ENCODE peak calls at places on chromosomes 6 and 20, in four cellular contexts. W is posterior cingulate gyrus; J is activated naive CD8-positive, alpha-beta T cell treated with anti-CD3 and anti-CD28 coated beads, Interleukin-2, amount 50 U/mL, for 24 hours; A is NCI-H774. P is an unnamed sample.

GRCh38 chr6:108523697-108524096 is 37.0 kb upstream of the FOXO3 start:
- DNase-seq in J (no peak), A (no peak), W (no peak), P (no peak)

GRCh38 chr6:105545947-105546710 is 143.2 kb upstream of the PREP start:
- DNase-seq in A (no peak), W (no peak), J (no peak), P (peak)

GRCh38 chr6:104940881-104941693 is 15.8 kb upstream of the LIN28B start:
- DNase-seq in A (no peak), W (no peak), J (peak), P (peak)

GRCh38 chr6:104728444-104728843 is 131.3 kb downstream of the HACE1 start:
- DNase-seq in J (no peak), A (no peak), W (no peak), P (peak)

GRCh38 chr6:159038914-159039884 is 5.6 kb downstream of the TAGAP start:
- DNase-seq in J (no peak), A (no peak), W (no peak), P (peak)

GRCh38 chr20:14451458-14451857 is 114.0 kb upstream of the FLRT3 start:
- DNase-seq in J (no peak), A (no peak), W (no peak), P (no peak)

GRCh38 chr6:41428995-41429417 is 93.6 kb downstream of the NCR2 start:
- DNase-seq in A (no peak), W (no peak), J (peak), P (peak)

GRCh38 chr20:50567860-50568548 is 57.8 kb downstream of the PTPN1 start:
- DNase-seq in W (no peak), J (no peak), A (no peak), P (no peak)

GRCh38 chr6:77650098-77650663 is 2.7 kb upstream of the MEI4 start:
- DNase-seq in A (peak), J (peak), W (no peak), P (no peak)

GRCh38 chr6:28505733-28506132 is 9.9 kb downstream of the GPX6 start:
- DNase-seq in A (no peak), W (no peak), J (no peak), P (no peak)

GRCh38 chr6:9704989-9705388 is 709.9 kb downstream of the TFAP2A start:
- DNase-seq in A (no peak), J (no peak), W (no peak), P (no peak)

GRCh38 chr20:12928755-12929401 is 79.9 kb upstream of the SPTLC3 start:
- DNase-seq in A (no peak), J (no peak), W (no peak), P (peak)

GRCh38 chr6:150932976-150933375 is 67.5 kb downstream of the MTHFD1L start:
- DNase-seq in W (no peak), A (no peak), J (no peak), P (peak)

GRCh38 chr20:44431502-44432234 is 44.0 kb upstream of the TTPAL start:
- DNase-seq in A (no peak), W (no peak), J (no peak), P (peak)

GRCh38 chr20:41340327-41341055 is at the start of gene LPIN3:
- DNase-seq in A (peak), J (peak), W (no peak), P (peak)

GRCh38 chr20:33668087-33668790 is 1.5 kb downstream of the ACTL10 start:
- DNase-seq in J (peak), A (no peak), W (peak), P (no peak)

GRCh38 chr6:110864816-110865215 is 9.8 kb upstream of the AMD1 start:
- DNase-seq in A (peak), W (no peak), J (no peak), P (no peak)

GRCh38 chr6:3421763-3422456 is 34.9 kb downstream of the SLC22A23 start:
- DNase-seq in W (no peak), J (no peak), A (no peak), P (peak)

GRCh38 chr6:11224252-11224965 is 8.1 kb downstream of the NEDD9 start:
- DNase-seq in J (peak), W (no peak), A (no peak), P (peak)

GRCh38 chr20:34643919-34644318 is 33.0 kb downstream of the PIGU start:
- DNase-seq in W (no peak), A (no peak), J (no peak), P (peak)

GRCh38 chr20:11675920-11676617 is 241.6 kb upstream of the BTBD3 start:
- DNase-seq in A (no peak), W (no peak), J (no peak), P (no peak)

GRCh38 chr6:139282684-139283083 is 9.1 kb downstream of the TXLNB start:
- DNase-seq in J (no peak), W (no peak), A (no peak), P (no peak)

GRCh38 chr6:7323074-7323473 is 10.1 kb upstream of the SSR1 start:
- DNase-seq in W (no peak), J (no peak), A (no peak), P (no peak)

GRCh38 chr6:108714012-108714773 is 134.0 kb upstream of the ARMC2 start:
- DNase-seq in J (no peak), W (no peak), A (no peak), P (peak)

GRCh38 chr20:18009116-18009515 is 40.3 kb downstream of the MGME1 start:
- DNase-seq in W (no peak), J (no peak), A (no peak), P (no peak)

GRCh38 chr6:20696676-20697075 is 162.4 kb downstream of the CDKAL1 start:
- DNase-seq in W (no peak), A (no peak), J (no peak), P (peak)

GRCh38 chr6:89689732-89690131 is 51.2 kb upstream of the LYRM2 start:
- DNase-seq in J (no peak), A (no peak), W (peak), P (no peak)

GRCh38 chr6:94184666-94185464 is 765.5 kb upstream of the EPHA7 start:
- DNase-seq in J (no peak), A (no peak), W (no peak), P (no peak)

GRCh38 chr20:20366896-20367680 is 816 bp upstream of the INSM1 start:
- DNase-seq in A (peak), J (peak), W (no peak), P (no peak)

GRCh38 chr6:89559487-89559886 is 79.1 kb downstream of the LYRM2 start:
- DNase-seq in A (no peak), J (no peak), W (no peak), P (peak)

GRCh38 chr20:37849169-37849568 is 53.8 kb upstream of the VSTM2L start:
- DNase-seq in J (no peak), W (no peak), A (no peak), P (no peak)

GRCh38 chr20:37992802-37993538 is 40.3 kb downstream of the TTI1 start:
- DNase-seq in A (no peak), W (no peak), J (peak), P (peak)

GRCh38 chr6:11668455-11668854 is 110.1 kb downstream of the ADTRP start:
- DNase-seq in J (no peak), W (no peak), A (no peak), P (no peak)